ENCODE peak calls at places on chromosomes 6 and 20, in four cellular contexts. One of them, this sample, is unnamed.

GRCh38 chr6:33981421-33981820 is 164.5 kb downstream of the GRM4 start:
- DNase-seq in mesothelial cell of epicardium: no peak
- DNase-seq in PC-3: no peak
- DNase-seq in epithelial cell of esophagus: no peak
- DNase-seq in this sample: peak

GRCh38 chr6:150588862-150589499 is 10.7 kb upstream of the PLEKHG1 start:
- DNase-seq in mesothelial cell of epicardium: no peak
- DNase-seq in PC-3: no peak
- DNase-seq in epithelial cell of esophagus: no peak
- DNase-seq in this sample: no peak

GRCh38 chr6:17418281-17419188 is 25.1 kb downstream of the CAP2 start:
- DNase-seq in mesothelial cell of epicardium: no peak
- DNase-seq in PC-3: peak
- DNase-seq in epithelial cell of esophagus: peak
- DNase-seq in this sample: no peak

GRCh38 chr6:146850981-146851380 is 252.2 kb downstream of the ADGB start:
- DNase-seq in mesothelial cell of epicardium: no peak
- DNase-seq in PC-3: no peak
- DNase-seq in epithelial cell of esophagus: no peak
- DNase-seq in this sample: no peak

GRCh38 chr20:25053207-25054132 is 4.5 kb downstream of the ACSS1 start:
- DNase-seq in mesothelial cell of epicardium: no peak
- DNase-seq in PC-3: no peak
- DNase-seq in epithelial cell of esophagus: no peak
- DNase-seq in this sample: no peak

GRCh38 chr20:41678799-41679198 is 60.6 kb upstream of the CHD6 start:
- DNase-seq in mesothelial cell of epicardium: no peak
- DNase-seq in PC-3: peak
- DNase-seq in epithelial cell of esophagus: no peak
- DNase-seq in this sample: no peak

GRCh38 chr6:79894939-79895338 is 52.4 kb downstream of the ELOVL4 start:
- DNase-seq in mesothelial cell of epicardium: no peak
- DNase-seq in PC-3: peak
- DNase-seq in epithelial cell of esophagus: peak
- DNase-seq in this sample: no peak

GRCh38 chr20:24953621-24954133 is 4.6 kb downstream of the CST7 start:
- DNase-seq in mesothelial cell of epicardium: no peak
- DNase-seq in PC-3: no peak
- DNase-seq in epithelial cell of esophagus: no peak
- DNase-seq in this sample: peak

GRCh38 chr20:44642203-44643153 is 9.0 kb downstream of the ADA start:
- DNase-seq in mesothelial cell of epicardium: peak
- DNase-seq in PC-3: peak
- DNase-seq in epithelial cell of esophagus: peak
- DNase-seq in this sample: no peak

GRCh38 chr20:33081411-33082154 is 2.1 kb downstream of the BPIFB4 start:
- DNase-seq in mesothelial cell of epicardium: no peak
- DNase-seq in PC-3: no peak
- DNase-seq in epithelial cell of esophagus: no peak
- DNase-seq in this sample: no peak

GRCh38 chr20:22716824-22717351 is 132.5 kb upstream of the FOXA2 start:
- DNase-seq in mesothelial cell of epicardium: no peak
- DNase-seq in PC-3: peak
- DNase-seq in epithelial cell of esophagus: peak
- DNase-seq in this sample: no peak

GRCh38 chr6:74891358-74891811 is 314.5 kb downstream of the COL12A1 start:
- DNase-seq in mesothelial cell of epicardium: no peak
- DNase-seq in PC-3: no peak
- DNase-seq in epithelial cell of esophagus: no peak
- DNase-seq in this sample: no peak

GRCh38 chr20:46746972-46747371 is 37.5 kb downstream of the SLC2A10 start:
- DNase-seq in mesothelial cell of epicardium: no peak
- DNase-seq in PC-3: peak
- DNase-seq in epithelial cell of esophagus: peak
- DNase-seq in this sample: no peak

GRCh38 chr6:31620586-31621319 is at the start of gene PRRC2A:
- DNase-seq in mesothelial cell of epicardium: peak
- DNase-seq in PC-3: no peak
- DNase-seq in epithelial cell of esophagus: no peak
- DNase-seq in this sample: no peak

GRCh38 chr6:120405947-120406346 is 928.3 kb downstream of the TBC1D32 start:
- DNase-seq in mesothelial cell of epicardium: no peak
- DNase-seq in PC-3: peak
- DNase-seq in epithelial cell of esophagus: peak
- DNase-seq in this sample: no peak
- TF ChIP-seq CTCF in mesothelial cell of epicardium: no peak
- TF ChIP-seq CTCF in PC-3: peak
- TF ChIP-seq CTCF in epithelial cell of esophagus: peak
- TF ChIP-seq CTCF in this sample: peak

GRCh38 chr6:113006494-113006893 is 659.4 kb downstream of the RFPL4B start:
- DNase-seq in mesothelial cell of epicardium: no peak
- DNase-seq in PC-3: no peak
- DNase-seq in epithelial cell of esophagus: no peak
- DNase-seq in this sample: no peak
- TF ChIP-seq CTCF in mesothelial cell of epicardium: no peak
- TF ChIP-seq CTCF in PC-3: no peak
- TF ChIP-seq CTCF in epithelial cell of esophagus: no peak
- TF ChIP-seq CTCF in this sample: no peak

GRCh38 chr6:121499666-121500065 is 64.2 kb downstream of the GJA1 start:
- DNase-seq in mesothelial cell of epicardium: no peak
- DNase-seq in PC-3: no peak
- DNase-seq in epithelial cell of esophagus: no peak
- DNase-seq in this sample: no peak
- TF ChIP-seq CTCF in mesothelial cell of epicardium: no peak
- TF ChIP-seq CTCF in PC-3: no peak
- TF ChIP-seq CTCF in epithelial cell of esophagus: no peak
- TF ChIP-seq CTCF in this sample: no peak

GRCh38 chr20:37938954-37939353 is 36.0 kb downstream of the VSTM2L start:
- DNase-seq in mesothelial cell of epicardium: peak
- DNase-seq in PC-3: no peak
- DNase-seq in epithelial cell of esophagus: no peak
- DNase-seq in this sample: no peak
- TF ChIP-seq CTCF in mesothelial cell of epicardium: no peak
- TF ChIP-seq CTCF in PC-3: no peak
- TF ChIP-seq CTCF in epithelial cell of esophagus: no peak
- TF ChIP-seq CTCF in this sample: no peak

DNA sequence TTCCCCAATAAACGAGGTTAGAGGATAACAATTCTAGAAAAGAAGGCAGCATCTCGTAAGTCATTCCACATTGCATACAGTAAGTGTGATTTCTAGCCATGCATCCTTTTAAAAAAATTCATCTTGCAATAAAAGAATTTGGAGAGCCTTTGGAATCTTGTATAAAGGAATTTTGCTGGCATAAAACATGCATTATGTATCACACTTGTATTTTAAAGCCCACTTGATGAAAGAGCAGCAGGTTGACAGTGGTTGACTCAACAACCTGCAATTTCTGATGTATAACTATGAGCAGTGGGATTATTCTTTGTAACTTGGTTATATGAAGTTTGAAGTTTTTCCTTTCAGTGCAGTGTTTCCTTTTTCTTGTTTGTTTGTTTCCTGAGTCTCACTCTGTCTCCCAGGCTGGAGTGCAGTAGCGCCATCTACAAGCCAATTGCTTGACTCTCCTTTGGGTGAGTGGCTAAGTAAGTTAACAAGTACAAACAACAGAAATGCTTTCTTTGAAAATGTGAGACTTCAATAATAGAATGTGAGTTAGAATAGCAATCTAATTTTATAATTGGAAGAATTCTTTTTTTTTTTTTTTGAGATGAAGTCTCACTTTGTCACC is 39.9 kb downstream of the JARID2 start:
- DNase-seq in mesothelial cell of epicardium: no peak
- DNase-seq in PC-3: peak
- DNase-seq in epithelial cell of esophagus: no peak
- DNase-seq in this sample: no peak
- TF ChIP-seq CTCF in mesothelial cell of epicardium: no peak
- TF ChIP-seq CTCF in PC-3: peak
- TF ChIP-seq CTCF in epithelial cell of esophagus: no peak
- TF ChIP-seq CTCF in this sample: peak

DNA sequence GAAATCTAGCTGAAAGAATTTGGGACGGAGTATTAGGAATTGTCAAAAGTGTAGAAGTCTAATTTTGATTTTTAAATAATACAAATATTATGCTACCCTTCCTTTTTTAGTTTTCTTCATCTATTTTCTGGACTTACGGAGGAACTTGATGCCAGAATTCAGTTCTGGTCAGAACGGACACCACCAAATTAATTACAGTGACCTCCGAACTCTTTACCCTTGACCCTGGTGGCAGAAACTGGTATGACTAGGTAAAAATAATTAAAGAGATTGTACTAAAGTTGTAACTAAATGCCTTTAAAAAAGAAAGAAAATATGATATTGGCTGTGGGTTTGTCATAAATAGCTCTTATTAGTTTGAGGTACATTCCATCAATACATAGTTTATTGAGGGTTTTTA is 751.1 kb upstream of the MAP3K7 start:
- DNase-seq in mesothelial cell of epicardium: no peak
- DNase-seq in PC-3: no peak
- DNase-seq in epithelial cell of esophagus: no peak
- DNase-seq in this sample: no peak
- TF ChIP-seq CTCF in mesothelial cell of epicardium: peak
- TF ChIP-seq CTCF in PC-3: peak
- TF ChIP-seq CTCF in epithelial cell of esophagus: peak
- TF ChIP-seq CTCF in this sample: peak